ENCODE peak calls at places on chromosomes 7 and 10, in four cellular contexts. Y, G, D and Q are unnamed samples.
A peak's percentile ranks its signal among the peaks of the same experiment; 100 is the strongest.

GRCh38 chr10:124497196-124497990 is 35.8 kb downstream of the LHPP start:
- DNase-seq in Y (no peak), G (no peak), D (no peak), Q (no peak)

GRCh38 chr10:42623929-42624328 is 14.4 kb downstream of the ZNF33B start:
- DNase-seq in Y (no peak), G (no peak), D (peak; percentile 12), Q (no peak)

GRCh38 chr10:63614371-63614891 is 93.2 kb downstream of the REEP3 start:
- DNase-seq in Y (no peak), G (no peak), D (no peak), Q (no peak)

GRCh38 chr7:95485749-95486148 is at the start of gene ASB4:
- DNase-seq in Y (no peak), G (no peak), D (no peak), Q (no peak)

GRCh38 chr7:93245525-93246432 is 13.6 kb downstream of the VPS50 start:
- DNase-seq in Y (no peak), G (no peak), D (no peak), Q (no peak)

GRCh38 chr10:46528675-46529615 is 27.5 kb downstream of the GPRIN2 start:
- DNase-seq in Y (no peak), G (no peak), D (no peak), Q (peak; percentile 27)

GRCh38 chr10:49689882-49690510 is 10.5 kb downstream of the C10orf53 start:
- DNase-seq in Y (no peak), G (no peak), D (no peak), Q (no peak)

GRCh38 chr7:66281678-66282593 is 76.8 kb downstream of the TPST1 start:
- DNase-seq in Y (no peak), G (no peak), D (peak; percentile 60), Q (no peak)

GRCh38 chr7:32222251-32222900 is 152.2 kb upstream of the PDE1C start:
- DNase-seq in Y (no peak), G (no peak), D (no peak), Q (no peak)

GRCh38 chr7:74569501-74570075 is 87.9 kb upstream of the GTF2I start:
- DNase-seq in Y (no peak), G (no peak), D (no peak), Q (no peak)

GRCh38 chr7:37346761-37347160 is 101.9 kb downstream of the ELMO1 start:
- DNase-seq in Y (no peak), G (no peak), D (no peak), Q (no peak)

GRCh38 chr10:44908936-44909335 is 2.2 kb upstream of the TMEM72 start:
- DNase-seq in Y (no peak), G (no peak), D (no peak), Q (no peak)

GRCh38 chr10:12710594-12711343 is 290.7 kb downstream of the CCDC3 start:
- DNase-seq in Y (peak; percentile 41), G (peak; percentile 66), D (peak; percentile 36), Q (peak; percentile 75)
- TF ChIP-seq POLR2AphosphoS5 in Y (no peak), G (peak; percentile 34), D (no peak), Q (peak; percentile 16)

GRCh38 chr10:100562806-100563293 is 27.1 kb downstream of the HIF1AN start:
- DNase-seq in Y (no peak), G (no peak), D (peak; percentile 71), Q (no peak)

GRCh38 chr10:100562008-100562672 is 26.4 kb downstream of the HIF1AN start:
- DNase-seq in Y (peak; percentile 73), G (peak; percentile 47), D (peak; percentile 90), Q (peak; percentile 74)

GRCh38 chr10:100565206-100565985 is 29.7 kb downstream of the HIF1AN start:
- DNase-seq in Y (no peak), G (no peak), D (no peak), Q (no peak)

GRCh38 chr10:100560248-100560647 is 24.5 kb downstream of the HIF1AN start:
- DNase-seq in Y (no peak), G (no peak), D (no peak), Q (no peak)

GRCh38 chr10:100561005-100561404 is 25.3 kb downstream of the HIF1AN start:
- DNase-seq in Y (no peak), G (no peak), D (no peak), Q (no peak)
- TF ChIP-seq POLR2AphosphoS5 in Y (no peak), G (no peak), D (no peak), Q (no peak)

GRCh38 chr7:108329514-108329913 is 126.7 kb downstream of the NRCAM start:
- DNase-seq in Y (no peak), G (no peak), D (no peak), Q (no peak)
- TF ChIP-seq POLR2AphosphoS5 in Y (no peak), G (no peak), D (no peak), Q (no peak)

GRCh38 chr10:128959746-128960145 is 507.3 kb upstream of the MGMT start:
- DNase-seq in Y (no peak), G (no peak), D (no peak), Q (no peak)
- TF ChIP-seq POLR2AphosphoS5 in Y (no peak), G (no peak), D (no peak), Q (no peak)

DNA sequence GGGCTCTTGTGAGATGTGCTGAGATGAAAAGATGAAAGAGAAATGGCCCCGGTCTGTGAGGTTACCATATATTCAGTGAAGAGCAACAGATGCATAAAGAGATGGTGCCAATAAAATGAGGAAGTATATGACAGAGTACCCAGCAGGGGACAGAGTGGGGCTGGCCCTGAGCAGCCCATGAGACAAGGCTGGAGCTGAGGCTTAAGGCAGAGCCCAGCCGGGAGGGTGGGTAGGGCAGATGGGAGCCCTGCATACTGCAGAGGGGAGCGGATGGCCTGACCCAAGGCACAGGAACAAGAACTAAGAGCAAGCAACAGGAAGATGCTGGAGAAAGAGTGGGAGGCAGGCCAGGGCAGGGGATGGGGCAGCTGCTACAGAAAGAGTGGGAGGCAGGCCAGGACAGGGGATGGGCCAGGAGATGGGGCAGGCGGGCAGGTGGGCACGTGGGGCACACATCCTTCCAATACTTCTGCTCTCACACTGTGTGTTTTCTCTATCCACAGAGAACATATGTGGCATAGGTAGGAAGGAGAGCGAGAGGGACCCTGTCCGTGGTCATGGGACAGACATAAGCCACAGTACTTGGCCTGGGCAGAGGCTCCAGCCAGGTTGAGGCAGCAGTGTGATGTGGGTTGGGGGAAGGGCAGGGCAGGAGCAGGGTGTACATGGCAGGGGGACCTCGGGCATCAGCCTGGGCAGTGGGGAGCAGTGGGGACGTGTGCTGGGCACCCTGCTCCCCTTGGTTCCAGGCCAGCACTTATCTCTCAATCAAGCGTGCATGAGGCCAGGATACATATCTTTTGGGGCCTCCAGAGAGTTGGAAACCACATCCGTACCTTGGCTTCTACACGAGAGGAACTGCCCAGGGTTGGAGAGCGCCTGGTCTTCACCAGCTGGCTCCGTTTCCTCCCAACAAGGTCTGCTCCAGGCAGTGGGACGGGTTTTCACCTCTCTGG is 91.6 kb upstream of the IKZF1 start:
- DNase-seq in Y (no peak), G (no peak), D (peak; percentile 96), Q (no peak)
- TF ChIP-seq POLR2AphosphoS5 in Y (no peak), G (no peak), D (peak; percentile 92), Q (no peak)

GRCh38 chr7:1087952-1088920 is at the start of gene GPER1:
- DNase-seq in Y (no peak), G (peak; percentile 72), D (no peak), Q (peak; percentile 88)

GRCh38 chr7:1085266-1085665 is 2.6 kb upstream of the GPER1 start:
- DNase-seq in Y (no peak), G (no peak), D (no peak), Q (peak; percentile 55)

GRCh38 chr7:1085910-1086421 is 1.9 kb upstream of the GPER1 start:
- DNase-seq in Y (no peak), G (no peak), D (no peak), Q (no peak)

GRCh38 chr7:1087462-1087809 is 477 bp upstream of the GPER1 start:
- DNase-seq in Y (no peak), G (no peak), D (no peak), Q (no peak)

DNA sequence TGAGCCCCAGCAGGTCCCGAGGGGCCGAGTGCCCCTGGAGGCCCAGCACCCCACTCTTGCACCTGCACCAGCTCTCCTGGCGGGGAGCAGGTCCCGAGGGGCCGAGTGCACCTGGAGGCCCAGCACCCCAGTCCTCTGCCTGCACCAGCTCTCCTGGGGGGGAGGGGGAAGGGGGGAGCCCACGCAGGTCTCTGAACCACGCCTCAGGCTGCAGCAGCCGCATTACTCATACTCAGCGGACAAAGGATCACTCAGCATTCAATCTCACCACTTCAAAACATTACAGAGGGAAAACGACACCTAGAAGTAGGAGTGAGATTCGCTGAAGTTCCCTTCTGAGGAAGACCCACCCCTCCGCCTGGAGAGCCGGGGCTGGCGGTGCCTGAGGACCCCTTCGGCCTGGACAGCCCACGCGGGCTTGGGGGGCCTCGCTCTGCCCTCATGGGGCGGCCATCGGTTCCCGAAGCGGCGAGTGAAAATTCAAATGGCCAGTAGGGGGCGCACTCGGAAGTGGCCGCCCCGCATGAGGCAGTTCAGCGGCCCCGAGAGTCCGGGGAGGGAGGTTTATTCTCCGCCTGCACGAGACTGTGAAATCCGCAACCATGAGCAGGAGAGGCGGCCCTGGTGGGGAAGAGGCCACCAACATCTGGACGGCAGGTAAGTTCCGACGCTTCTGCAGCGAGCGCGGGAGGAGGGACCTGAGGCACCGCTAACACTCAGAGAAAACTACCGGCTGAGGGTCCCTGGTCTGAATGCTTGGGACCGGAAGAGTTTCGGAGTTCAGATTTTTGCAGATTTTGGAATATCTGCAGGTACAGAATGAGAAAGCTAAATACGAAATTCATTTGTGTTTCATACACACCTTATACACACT is 1.1 kb upstream of the GPER1 start:
- DNase-seq in Y (peak; percentile 97), G (peak; percentile 55), D (peak; percentile 58), Q (peak; percentile 81)
- TF ChIP-seq POLR2AphosphoS5 in Y (no peak), G (peak; percentile 50), D (no peak), Q (no peak)